ENCODE peak calls at places on chromosomes 12 and 14, in four cellular contexts. Y, I, N and X are unnamed samples.

GRCh38 chr12:52836042-52836466 is 1.9 kb upstream of the KRT79 start:
- DNase-seq in Y (no peak), I (peak; percentile 85), N (no peak), X (peak; percentile 57)

GRCh38 chr14:102819176-102819628 is 42.0 kb downstream of the TRAF3 start:
- DNase-seq in Y (no peak), I (no peak), N (peak; percentile 89), X (no peak)

GRCh38 chr14:54310151-54310851 is 86.5 kb upstream of the CDKN3 start:
- DNase-seq in Y (no peak), I (no peak), N (no peak), X (no peak)

GRCh38 chr14:54335569-54336155 is 61.1 kb upstream of the CDKN3 start:
- DNase-seq in Y (no peak), I (no peak), N (no peak), X (no peak)

GRCh38 chr12:25570418-25570817 is 17.3 kb upstream of the LMNTD1 start:
- DNase-seq in Y (no peak), I (no peak), N (no peak), X (no peak)

GRCh38 chr12:132389066-132389465 is 59.7 kb upstream of the GALNT9 start:
- DNase-seq in Y (no peak), I (no peak), N (no peak), X (no peak)

GRCh38 chr14:54565236-54566151 is 1.4 kb upstream of the SAMD4A start:
- DNase-seq in Y (peak; percentile 86), I (peak; percentile 90), N (no peak), X (peak; percentile 82)

GRCh38 chr12:20370001-20370381 is 1.7 kb downstream of the PDE3A start:
- DNase-seq in Y (peak; percentile 63), I (no peak), N (no peak), X (no peak)

GRCh38 chr14:75751291-75751690 is 90.2 kb downstream of the TTLL5 start:
- DNase-seq in Y (no peak), I (peak; percentile 49), N (no peak), X (no peak)

GRCh38 chr14:75981426-75981825 is 369 bp downstream of the TGFB3 start:
- DNase-seq in Y (peak; percentile 54), I (no peak), N (peak; percentile 60), X (peak; percentile 13)

GRCh38 chr14:91892918-91893527 is 25.7 kb upstream of the TC2N start:
- DNase-seq in Y (peak; percentile 82), I (no peak), N (no peak), X (peak; percentile 54)

GRCh38 chr14:32254952-32255679 is 52.0 kb upstream of the RNU6-8 start:
- DNase-seq in Y (peak; percentile 74), I (peak; percentile 70), N (no peak), X (peak; percentile 60)

GRCh38 chr14:102508774-102509743 is 517 bp downstream of the ANKRD9 start:
- DNase-seq in Y (no peak), I (peak; percentile 41), N (no peak), X (peak; percentile 56)

GRCh38 chr14:61567838-61568571 is 127.3 kb upstream of the HIF1A start:
- DNase-seq in Y (peak; percentile 60), I (no peak), N (no peak), X (no peak)

GRCh38 chr14:36507847-36508417 is 12.1 kb downstream of the NKX2-1 start:
- DNase-seq in Y (no peak), I (no peak), N (no peak), X (no peak)

GRCh38 chr12:32454866-32455265 is 55.5 kb downstream of the FGD4 start:
- DNase-seq in Y (no peak), I (no peak), N (no peak), X (no peak)

GRCh38 chr12:38906482-38907170 is 1.2 kb upstream of the CPNE8 start:
- DNase-seq in Y (peak; percentile 93), I (no peak), N (peak; percentile 56), X (peak; percentile 54)

GRCh38 chr12:88574278-88574677 is 6.0 kb downstream of the KITLG start:
- DNase-seq in Y (no peak), I (peak; percentile 45), N (no peak), X (no peak)

GRCh38 chr14:102511538-102511937 is 2.0 kb upstream of the ANKRD9 start:
- DNase-seq in Y (no peak), I (no peak), N (no peak), X (no peak)

GRCh38 chr14:101861464-101861863 is 100.0 kb downstream of the PPP2R5C start:
- DNase-seq in Y (no peak), I (no peak), N (no peak), X (no peak)

GRCh38 chr12:76031414-76032042 is at the start of gene PHLDA1:
- DNase-seq in Y (peak; percentile 88), I (peak; percentile 97), N (peak; percentile 79), X (peak; percentile 93)

GRCh38 chr12:76031081-76031413 is 529 bp downstream of the PHLDA1 start:
- DNase-seq in Y (no peak), I (no peak), N (no peak), X (no peak)

GRCh38 chr12:76033116-76034001 is 1.8 kb upstream of the PHLDA1 start:
- DNase-seq in Y (no peak), I (peak; percentile 64), N (no peak), X (no peak)

GRCh38 chr12:76030378-76031080 is 1.0 kb downstream of the PHLDA1 start:
- DNase-seq in Y (peak; percentile 63), I (peak; percentile 52), N (no peak), X (no peak)

GRCh38 chr12:76032043-76032981 is 736 bp upstream of the PHLDA1 start:
- DNase-seq in Y (no peak), I (peak; percentile 70), N (peak; percentile 34), X (peak; percentile 74)
- TF ChIP-seq CHD1 in Y (no peak), I (peak; percentile 46), N (no peak), X (no peak)

DNA sequence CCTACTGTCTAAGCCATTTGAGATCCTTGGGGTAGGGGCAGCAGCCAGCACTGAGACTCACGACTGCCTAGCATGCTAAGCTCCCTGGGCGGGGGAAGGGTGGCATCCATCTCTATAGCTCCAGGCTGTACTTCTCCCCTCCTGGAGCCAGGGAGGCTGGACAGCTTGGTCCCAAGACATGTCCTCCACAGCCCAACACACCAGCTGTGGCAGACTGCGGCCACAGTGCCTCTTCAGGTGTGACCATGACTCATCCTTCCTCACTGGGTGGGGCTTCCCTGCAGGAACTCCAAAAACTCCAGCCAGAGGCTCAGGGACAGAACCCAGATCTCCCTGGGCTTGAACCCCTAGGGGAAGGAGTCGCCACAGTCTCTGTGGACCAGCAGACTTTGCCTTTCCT is 193.9 kb downstream of the GPHN start:
- DNase-seq in Y (no peak), I (no peak), N (no peak), X (no peak)
- TF ChIP-seq CHD1 in Y (no peak), I (no peak), N (no peak), X (no peak)

DNA sequence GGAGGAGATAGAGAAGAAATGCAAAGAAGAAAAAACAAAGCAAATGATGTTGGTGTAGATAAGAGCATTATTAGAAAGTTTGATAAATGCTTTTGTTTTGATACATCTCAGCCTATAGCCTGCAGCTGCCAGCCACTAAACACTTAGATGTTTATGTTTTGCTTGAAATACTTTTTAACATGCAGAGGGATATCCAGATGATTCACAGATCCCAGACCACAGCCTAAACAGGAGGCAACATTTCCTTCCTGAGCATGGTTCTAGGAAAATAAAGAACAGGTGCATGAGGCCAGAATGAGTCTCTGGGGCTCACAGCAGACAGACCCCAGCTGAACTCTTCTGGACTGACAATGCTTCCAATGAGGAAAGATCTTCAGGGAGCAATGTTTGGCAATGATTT is 103.7 kb upstream of the EEA1 start:
- DNase-seq in Y (no peak), I (peak; percentile 63), N (no peak), X (no peak)
- TF ChIP-seq CHD1 in Y (no peak), I (no peak), N (no peak), X (no peak)

DNA sequence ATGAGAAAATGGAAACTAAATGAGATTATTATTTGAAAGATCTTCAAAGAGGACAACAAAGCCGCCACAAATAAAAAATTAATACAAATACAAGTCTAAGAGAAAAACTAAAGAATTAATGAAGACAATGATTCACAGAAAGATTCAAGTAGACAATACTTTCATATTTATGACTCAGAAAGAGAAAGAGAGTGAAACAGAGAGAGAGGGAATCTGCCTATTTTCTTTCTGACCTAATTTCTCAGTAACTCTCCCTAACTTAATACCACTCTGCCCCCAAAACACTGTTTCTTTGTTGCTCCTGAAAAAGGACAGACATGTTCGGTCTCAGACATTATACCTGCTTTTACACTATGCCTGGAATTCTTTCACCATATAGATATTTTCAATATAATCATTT is 259.1 kb downstream of the SLC6A15 start:
- DNase-seq in Y (no peak), I (no peak), N (no peak), X (no peak)
- TF ChIP-seq CHD1 in Y (no peak), I (no peak), N (no peak), X (no peak)

GRCh38 chr14:57492859-57493258 is 798 bp downstream of the CCDC198 start:
- DNase-seq in Y (no peak), I (peak; percentile 45), N (no peak), X (no peak)
- TF ChIP-seq CHD1 in Y (no peak), I (no peak), N (no peak), X (no peak)

GRCh38 chr12:120039711-120040110 is 50.7 kb downstream of the BICDL1 start:
- DNase-seq in Y (no peak), I (no peak), N (no peak), X (no peak)

GRCh38 chr12:120037851-120038250 is 48.8 kb downstream of the BICDL1 start:
- DNase-seq in Y (no peak), I (no peak), N (no peak), X (no peak)

GRCh38 chr12:120043421-120043820 is 54.4 kb downstream of the BICDL1 start:
- DNase-seq in Y (no peak), I (no peak), N (no peak), X (no peak)

GRCh38 chr12:120047072-120047471 is 58.0 kb downstream of the BICDL1 start:
- DNase-seq in Y (no peak), I (no peak), N (no peak), X (no peak)

DNA sequence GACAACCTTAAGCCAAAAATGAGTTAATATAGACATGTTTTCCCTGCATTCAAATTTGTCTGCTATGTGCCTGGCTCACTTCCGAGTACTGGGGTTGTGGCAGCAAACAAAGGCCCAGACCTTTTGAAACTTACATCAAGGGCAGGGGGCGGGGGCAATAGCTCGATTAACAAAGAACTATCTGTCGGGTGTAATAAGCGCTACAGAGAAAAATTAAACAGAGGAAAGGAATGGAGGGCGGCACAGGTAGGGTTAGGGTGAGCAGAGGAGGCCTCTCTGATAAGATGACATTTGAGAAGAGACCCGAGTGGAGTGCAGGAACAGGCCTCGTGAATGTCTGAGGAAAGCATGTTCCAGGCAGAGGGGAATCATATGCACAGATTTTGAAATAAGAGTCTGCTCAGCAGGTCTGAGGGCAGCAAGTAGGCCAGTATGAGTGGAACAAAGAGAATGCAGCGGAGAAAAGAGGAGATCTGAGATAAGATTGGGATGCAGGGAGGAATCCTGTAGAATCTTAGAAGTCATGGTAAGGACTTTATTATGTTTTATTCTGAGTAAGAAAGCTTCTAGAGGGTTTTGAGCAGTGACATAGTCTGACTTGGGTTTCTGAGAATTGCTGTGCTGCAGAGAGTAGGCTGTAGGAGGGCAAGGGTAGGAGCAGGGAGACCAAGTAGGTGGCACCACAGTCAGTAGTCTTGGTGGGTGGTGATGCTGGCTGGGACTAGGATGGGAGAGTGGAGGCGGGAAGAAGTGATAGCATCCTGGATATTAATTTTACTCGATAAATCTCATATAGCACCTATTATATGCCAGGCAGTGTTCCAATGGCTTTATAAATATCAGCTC is 52.6 kb downstream of the BICDL1 start:
- DNase-seq in Y (no peak), I (no peak), N (no peak), X (no peak)
- TF ChIP-seq CHD1 in Y (no peak), I (no peak), N (no peak), X (no peak)